ENCODE peak calls at places on chromosome 15, in nine cellular contexts. K is foreskin fibroblast, C is stomach, R is breast epithelium, O is astrocyte of the spinal cord, D is lower lobe of right lung, U is ovary, Q is GM23338, I is Peyer's patch. Z is an unnamed sample.
A peak's percentile ranks its signal among the peaks of the same experiment; 100 is the strongest.

GRCh38 chr15:77607111-77607893 is 25.4 kb downstream of the LINGO1 start:
- DNase-seq in D (no peak), C (no peak), I (no peak), K (peak; percentile 14), Q (no peak), O (no peak), R (no peak), U (no peak), Z (no peak)

GRCh38 chr15:76987896-76988860 is 6.7 kb upstream of the PSTPIP1 start:
- DNase-seq in I (peak; percentile 44), D (peak; percentile 85), C (no peak), O (no peak), U (no peak), K (no peak), R (no peak), Q (no peak), Z (peak; percentile 92)

GRCh38 chr15:39153718-39154117 is 427.2 kb upstream of the THBS1 start:
- DNase-seq in R (no peak), Q (no peak), K (no peak), I (no peak), U (no peak), C (no peak), D (no peak), O (no peak), Z (no peak)

GRCh38 chr15:92643849-92644815 is 11.4 kb downstream of the FAM174B start:
- DNase-seq in C (no peak), K (no peak), Q (no peak), O (no peak), I (no peak), R (no peak), U (no peak), D (no peak), Z (no peak)

GRCh38 chr15:67806539-67806935 is 18.8 kb upstream of the SKOR1 start:
- DNase-seq in U (no peak), R (no peak), Q (no peak), K (no peak), I (no peak), O (no peak), D (no peak), C (no peak), Z (no peak)

GRCh38 chr15:85582719-85583089 is 202.3 kb downstream of the AKAP13 start:
- DNase-seq in R (no peak), Q (no peak), K (no peak), D (no peak), I (peak; percentile 79), O (no peak), U (peak; percentile 55), C (peak; percentile 53), Z (no peak)

GRCh38 chr15:93973287-93973686 is 258.1 kb upstream of the MCTP2 start:
- DNase-seq in I (no peak), K (no peak), U (no peak), Q (no peak), C (no peak), R (no peak), D (no peak), O (no peak), Z (no peak)

GRCh38 chr15:74956648-74957300 is at the start of gene RPP25:
- DNase-seq in I (peak; percentile 68), K (peak; percentile 80), D (peak; percentile 88), O (peak; percentile 61), R (peak; percentile 57), C (peak; percentile 87), Q (peak; percentile 92), U (peak; percentile 80), Z (no peak)

GRCh38 chr15:40046721-40047412 is 7.9 kb upstream of the SRP14 start:
- DNase-seq in R (no peak), D (no peak), I (no peak), U (no peak), C (no peak), Q (no peak), O (peak; percentile 78), K (peak; percentile 48), Z (no peak)

GRCh38 chr15:20340331-20340811 is 201.2 kb downstream of the GOLGA6L6 start:
- DNase-seq in U (peak; percentile 59), I (peak; percentile 44), D (peak; percentile 91), K (no peak), C (peak; percentile 51), R (peak; percentile 85), Q (no peak), O (no peak), Z (no peak)

GRCh38 chr15:66756220-66756769 is 54.3 kb downstream of the SMAD6 start:
- DNase-seq in U (no peak), D (no peak), Q (no peak), O (no peak), R (no peak), C (no peak), I (no peak), K (no peak), Z (no peak)

GRCh38 chr15:43285609-43286037 is 18.9 kb upstream of the TGM5 start:
- DNase-seq in R (no peak), O (peak; percentile 57), U (no peak), C (peak; percentile 41), Q (peak; percentile 87), K (peak; percentile 43), D (no peak), I (peak; percentile 55), Z (peak; percentile 30)

GRCh38 chr15:52080031-52080430 is 32.5 kb downstream of the BCL2L10 start:
- DNase-seq in I (no peak), U (no peak), K (no peak), O (peak; percentile 29), C (no peak), Q (no peak), R (no peak), D (no peak), Z (no peak)

GRCh38 chr15:45118996-45119395 is 4.9 kb downstream of the DUOXA2 start:
- DNase-seq in O (no peak), Q (no peak), C (no peak), U (no peak), K (no peak), R (no peak), D (peak; percentile 14), I (no peak), Z (no peak)

GRCh38 chr15:45116482-45117326 is 2.6 kb downstream of the DUOXA2 start:
- DNase-seq in R (no peak), I (no peak), U (no peak), O (no peak), K (no peak), C (no peak), D (peak; percentile 44), Q (peak; percentile 56), Z (no peak)

GRCh38 chr15:45116006-45116481 is 1.9 kb downstream of the DUOXA2 start:
- DNase-seq in K (no peak), I (no peak), D (no peak), C (no peak), O (no peak), U (no peak), R (no peak), Q (no peak), Z (no peak)

GRCh38 chr15:45117327-45118130 is 3.4 kb downstream of the DUOXA2 start:
- DNase-seq in D (no peak), I (no peak), Q (peak; percentile 24), U (no peak), C (no peak), R (no peak), O (no peak), K (no peak), Z (no peak)

DNA sequence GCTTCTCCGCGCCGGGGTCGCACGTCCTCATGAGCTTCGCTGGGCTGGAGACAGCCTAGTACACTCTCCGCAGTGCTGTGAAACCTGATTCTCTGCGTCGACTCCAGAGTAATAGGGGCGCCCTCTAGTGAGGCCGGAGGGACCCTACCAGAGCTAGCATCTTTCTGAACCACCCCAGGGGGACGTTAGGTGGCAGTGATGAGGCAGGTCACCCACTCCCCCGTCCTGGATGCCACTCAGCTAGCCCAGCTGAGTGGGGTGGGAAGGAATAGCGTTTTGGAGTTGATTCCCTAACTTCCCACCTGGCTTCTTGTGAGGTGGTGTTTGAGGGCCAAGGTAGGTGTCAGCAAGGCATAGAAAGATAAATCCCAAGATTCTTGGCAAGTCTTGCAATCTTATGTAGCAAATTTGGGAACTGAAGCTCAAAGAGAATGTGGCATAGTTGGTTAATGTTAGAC is 4.0 kb downstream of the DUOXA2 start:
- DNase-seq in I (peak; percentile 79), C (peak; percentile 92), D (peak; percentile 86), O (peak; percentile 89), U (peak; percentile 71), K (peak; percentile 83), R (peak; percentile 89), Q (peak; percentile 97), Z (peak; percentile 53)
- H3K4me3 ChIP-seq in I (no peak overlapping the region), C (peak overlapping the region; percentile 44), D (peak overlapping the region; percentile 26), O (no peak overlapping the region), U (no peak overlapping the region), K (no peak overlapping the region), R (peak overlapping the region; percentile 32), Q (peak overlapping the region; percentile 48), Z (no peak overlapping the region)

DNA sequence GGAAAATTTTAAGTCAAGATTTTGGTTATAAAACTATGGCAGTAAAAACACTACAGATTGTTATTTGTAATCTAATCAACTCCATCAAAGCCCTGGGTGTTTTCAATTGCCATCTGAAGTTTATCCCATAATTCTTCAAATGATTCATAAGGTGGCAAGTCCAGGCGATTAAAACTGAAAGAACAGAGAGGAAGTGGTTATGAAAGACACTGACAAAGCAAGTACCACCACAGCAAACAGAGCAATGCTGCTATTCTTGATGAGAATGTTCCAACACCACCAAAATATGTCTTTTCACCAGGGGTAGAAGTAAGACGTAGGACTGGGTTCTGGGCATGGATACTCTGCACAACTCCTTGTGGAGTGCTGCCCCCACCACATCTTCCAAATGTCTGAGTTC is 86.9 kb upstream of the PRTG start:
- DNase-seq in O (no peak), Q (no peak), U (no peak), R (no peak), C (no peak), D (no peak), K (no peak), I (no peak), Z (peak; percentile 8)
- H3K4me3 ChIP-seq in O (no peak overlapping the region), Q (no peak overlapping the region), U (no peak overlapping the region), R (no peak overlapping the region), C (no peak overlapping the region), D (no peak overlapping the region), K (no peak overlapping the region), I (no peak overlapping the region), Z (no peak overlapping the region)

DNA sequence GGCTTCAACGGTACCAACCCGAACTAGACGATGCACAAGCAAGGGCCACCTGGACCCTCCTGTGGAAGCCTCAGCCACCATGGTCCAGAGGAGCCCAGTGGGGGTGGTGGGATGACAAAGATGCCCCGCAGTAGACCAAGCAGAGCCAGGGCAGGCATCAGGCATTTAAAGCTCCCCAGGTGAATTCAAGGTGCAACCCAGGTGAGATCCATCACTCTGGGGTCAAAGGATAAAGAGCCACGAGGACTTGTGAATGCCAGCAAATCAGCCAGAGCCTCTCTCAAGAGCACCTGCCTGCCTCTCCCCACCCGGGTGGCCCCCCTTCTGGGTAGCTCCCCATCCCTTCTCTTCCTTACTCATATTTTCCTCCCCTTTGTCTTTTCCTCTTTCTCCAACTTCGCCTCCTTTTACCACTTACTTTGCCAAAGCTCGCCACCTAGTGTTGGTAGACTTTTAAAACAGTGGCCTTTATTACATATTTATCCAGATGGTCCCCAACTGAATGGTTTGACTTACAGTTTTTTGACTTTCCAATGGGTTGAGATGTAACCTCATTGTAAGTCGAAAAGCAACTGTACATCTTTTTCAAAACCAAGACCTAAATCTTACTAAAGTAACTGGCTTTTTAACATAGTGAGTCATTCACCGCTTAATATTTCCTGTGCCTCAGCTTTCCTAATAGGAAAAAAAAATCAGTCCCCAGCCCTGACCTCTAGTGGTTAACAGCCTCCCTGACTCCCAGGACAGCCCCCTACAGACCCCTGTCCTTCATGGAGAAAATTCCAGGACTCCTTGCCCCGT is 18.8 kb downstream of the PLA2G4F start:
- DNase-seq in D (no peak), U (no peak), O (peak; percentile 57), R (no peak), Q (peak; percentile 88), C (peak; percentile 25), K (no peak), I (no peak), Z (no peak)
- H3K4me3 ChIP-seq in D (no peak overlapping the region), U (no peak overlapping the region), O (no peak overlapping the region), R (no peak overlapping the region), Q (no peak overlapping the region), C (no peak overlapping the region), K (no peak overlapping the region), I (no peak overlapping the region), Z (no peak overlapping the region)

GRCh38 chr15:48877630-48878595 is at the start of gene EID1:
- DNase-seq in I (peak; percentile 85), Q (peak; percentile 96), C (peak; percentile 94), U (peak; percentile 91), R (peak; percentile 88), O (peak; percentile 97), K (peak; percentile 95), D (peak; percentile 94), Z (peak; percentile 83)
- H3K4me3 ChIP-seq in I (peak within 1 kb of the TSS; percentile 84), Q (peak within 1 kb of the TSS; percentile 70), C (peak within 1 kb of the TSS; percentile 68), U (peak within 1 kb of the TSS; percentile 77), R (peak within 1 kb of the TSS; percentile 88), O (peak within 1 kb of the TSS; percentile 89), K (peak within 1 kb of the TSS; percentile 86), D (peak within 1 kb of the TSS; percentile 91), Z (peak within 1 kb of the TSS; percentile 92)